ENCODE peak calls at places on chromosomes 5 and 9, in eight cellular contexts. U is SJSA1, C is stomach, M is tibial artery, V is H1, E is Caco-2, G is small intestine, N is heart right ventricle. F is an unnamed sample.

GRCh38 chr5:143673676-143674468 is 138.1 kb upstream of the HMHB1 start:
- DNase-seq in U (peak; percentile 54), C (peak; percentile 29), M (no peak), V (no peak), E (peak; percentile 35), G (no peak), N (no peak), F (no peak)

GRCh38 chr5:154157483-154158378 is 32.8 kb upstream of the GALNT10 start:
- DNase-seq in U (no peak), C (no peak), M (no peak), V (no peak), E (peak; percentile 11), G (no peak), N (no peak), F (peak; percentile 3)

GRCh38 chr5:124557761-124558160 is 188.7 kb downstream of the ZNF608 start:
- DNase-seq in U (no peak), C (no peak), M (no peak), V (no peak), E (no peak), G (no peak), N (no peak), F (no peak)

GRCh38 chr5:8770431-8770830 is 775.4 kb downstream of the SEMA5A start:
- DNase-seq in U (no peak), C (no peak), M (no peak), V (no peak), E (no peak), G (no peak), N (no peak), F (no peak)

GRCh38 chr5:107542831-107543231 is 127.9 kb downstream of the EFNA5 start:
- DNase-seq in U (no peak), C (peak; percentile 71), M (peak; percentile 93), V (no peak), E (no peak), G (peak; percentile 55), N (peak; percentile 61), F (no peak)

GRCh38 chr9:88829276-88829675 is 162.0 kb upstream of the S1PR3 start:
- DNase-seq in U (no peak), C (no peak), M (no peak), V (no peak), E (no peak), G (no peak), N (no peak), F (no peak)

GRCh38 chr9:126164796-126165525 is 161.7 kb upstream of the MVB12B start:
- DNase-seq in U (no peak), C (peak; percentile 11), M (peak; percentile 53), V (no peak), E (no peak), G (no peak), N (no peak), F (no peak)

GRCh38 chr9:98971168-98971914 is 27.6 kb downstream of the COL15A1 start:
- DNase-seq in U (peak; percentile 74), C (no peak), M (peak; percentile 77), V (no peak), E (no peak), G (no peak), N (no peak), F (no peak)

GRCh38 chr9:18256574-18256973 is 217.4 kb upstream of the ADAMTSL1 start:
- DNase-seq in U (no peak), C (no peak), M (no peak), V (no peak), E (no peak), G (peak; percentile 9), N (no peak), F (no peak)

GRCh38 chr5:175572922-175573321 is 84.9 kb upstream of the HRH2 start:
- DNase-seq in U (no peak), C (no peak), M (no peak), V (no peak), E (no peak), G (peak; percentile 96), N (no peak), F (no peak)

GRCh38 chr5:138639326-138639725 is 64.1 kb upstream of the HSPA9 start:
- DNase-seq in U (no peak), C (no peak), M (no peak), V (no peak), E (no peak), G (no peak), N (no peak), F (no peak)

GRCh38 chr9:127779136-127779981 is 893 bp upstream of the SH2D3C start:
- DNase-seq in U (no peak), C (no peak), M (no peak), V (no peak), E (no peak), G (no peak), N (no peak), F (peak; percentile 33)

GRCh38 chr5:62732677-62733121 is 154.1 kb downstream of the LRRC70 start:
- DNase-seq in U (no peak), C (no peak), M (no peak), V (no peak), E (no peak), G (no peak), N (no peak), F (no peak)

GRCh38 chr5:111697881-111698757 is 58.9 kb downstream of the NREP start:
- DNase-seq in U (no peak), C (no peak), M (no peak), V (no peak), E (peak; percentile 37), G (no peak), N (no peak), F (no peak)

GRCh38 chr5:22651355-22651754 is 201.8 kb downstream of the CDH12 start:
- DNase-seq in U (no peak), C (no peak), M (no peak), V (no peak), E (no peak), G (no peak), N (no peak), F (no peak)

DNA sequence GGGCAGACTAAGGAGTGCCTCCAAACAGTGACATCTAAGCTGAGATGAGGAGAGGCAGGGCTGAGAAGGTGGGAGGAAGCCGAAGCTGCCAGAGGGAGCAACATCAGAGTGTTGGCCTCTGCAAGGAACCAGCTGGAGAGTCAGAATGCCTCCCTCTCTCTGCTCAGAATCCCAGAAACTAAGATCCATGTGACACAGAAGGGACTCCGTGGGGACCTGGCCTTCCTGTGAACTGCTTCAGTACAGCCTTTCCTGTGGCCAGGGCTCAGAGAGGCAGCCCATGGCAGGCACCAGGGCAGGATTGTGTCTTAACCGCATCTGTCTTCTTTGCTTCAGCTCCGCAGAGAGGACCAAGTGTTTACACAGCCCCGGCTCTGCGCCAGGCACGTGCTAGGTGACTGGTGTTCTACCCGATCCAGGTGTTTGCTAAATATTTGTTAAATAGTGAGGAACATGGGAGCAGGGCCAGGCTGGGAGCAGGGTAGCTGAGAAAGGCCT is 33.5 kb downstream of the KCNMB1 start:
- DNase-seq in U (no peak), C (peak; percentile 80), M (no peak), V (no peak), E (no peak), G (no peak), N (peak; percentile 33), F (no peak)
- H3K4me1 ChIP-seq in U (no peaks in the 10 kb centered on the region), C (peaks cover 50% of the 10 kb centered on the region), M (no peaks in the 10 kb centered on the region), V (peaks cover 18% of the 10 kb centered on the region), E (no peaks in the 10 kb centered on the region), G (no peaks in the 10 kb centered on the region), N (peaks cover 70% of the 10 kb centered on the region), F (no peaks in the 10 kb centered on the region)

DNA sequence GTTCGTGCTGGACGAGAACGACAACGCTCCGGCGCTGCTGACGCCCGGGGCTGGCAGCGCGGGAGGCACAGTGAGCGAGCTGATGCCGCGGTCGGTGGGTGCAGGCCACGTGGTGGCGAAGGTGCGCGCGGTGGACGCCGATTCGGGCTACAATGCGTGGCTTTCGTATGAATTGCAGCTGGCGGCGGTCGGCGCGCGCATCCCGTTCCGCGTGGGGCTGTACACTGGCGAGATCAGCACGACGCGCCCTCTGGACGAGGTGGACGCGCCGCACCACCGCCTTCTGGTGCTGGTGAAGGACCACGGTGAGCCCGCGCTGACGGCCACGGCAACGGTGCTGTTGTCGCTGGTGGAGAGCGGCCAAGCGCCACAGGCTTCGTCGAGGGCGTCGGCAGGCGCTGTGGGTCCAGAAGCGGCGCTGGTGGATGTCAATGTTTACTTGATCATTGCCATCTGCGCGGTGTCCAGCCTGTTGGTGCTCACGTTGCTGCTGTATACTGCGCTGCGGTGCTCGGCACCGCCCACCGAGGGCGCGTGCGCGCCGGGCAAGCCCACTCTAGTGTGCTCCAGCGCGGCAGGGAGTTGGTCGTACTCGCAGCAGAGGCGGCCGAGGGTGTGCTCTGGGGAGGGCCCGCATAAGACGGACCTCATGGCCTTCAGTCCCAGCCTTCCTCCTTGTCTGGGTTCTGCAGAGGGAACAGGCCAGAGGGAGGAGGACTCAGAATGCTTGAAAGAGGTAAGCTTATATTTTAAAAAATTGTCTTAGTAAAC is 2.2 kb downstream of the PCDHA13 start:
- DNase-seq in U (no peak), C (no peak), M (no peak), V (no peak), E (no peak), G (no peak), N (no peak), F (no peak)
- H3K9me3 ChIP-seq in U (peaks cover 14% of the 10 kb centered on the region), C (peaks cover 34% of the 10 kb centered on the region), M (no peaks in the 10 kb centered on the region), V (no peaks in the 10 kb centered on the region), E (no peaks in the 10 kb centered on the region), G (no peaks in the 10 kb centered on the region), N (peaks cover 11% of the 10 kb centered on the region), F (peaks cover 11% of the 10 kb centered on the region)

DNA sequence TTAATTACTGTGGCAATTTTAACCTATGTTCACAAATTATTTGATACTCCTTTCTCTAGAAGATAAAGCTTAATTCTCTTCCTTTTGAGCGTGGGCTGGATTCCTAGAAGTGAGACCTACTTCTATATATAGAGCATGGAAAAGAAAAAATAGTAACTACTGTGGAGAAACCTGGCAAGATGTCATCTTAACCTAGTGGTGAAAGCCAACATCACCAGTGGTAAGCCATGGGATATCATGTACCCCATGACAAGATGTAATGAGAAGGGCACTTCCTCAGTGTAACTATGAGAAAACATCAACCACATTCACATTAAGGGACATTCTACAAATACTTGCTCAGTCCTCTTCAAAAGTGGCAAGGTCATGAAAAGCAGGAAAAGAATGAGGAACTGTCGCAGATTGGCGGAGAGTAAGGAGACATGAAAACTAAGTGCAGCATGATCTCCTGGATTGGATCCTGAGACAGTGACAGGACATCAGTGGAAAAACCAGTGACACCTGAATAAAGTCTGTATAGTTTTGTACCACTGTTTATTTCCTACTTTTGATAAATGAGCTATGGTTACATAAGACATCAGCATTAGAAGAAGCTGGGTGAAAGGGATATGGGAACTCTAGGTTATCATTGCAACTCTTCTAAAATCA is 65.4 kb downstream of the PRRC1 start:
- DNase-seq in U (no peak), C (no peak), M (no peak), V (no peak), E (no peak), G (no peak), N (no peak), F (no peak)
- H3K4me1 ChIP-seq in U (no peaks in the 10 kb centered on the region), C (no peaks in the 10 kb centered on the region), M (no peaks in the 10 kb centered on the region), V (peaks cover 6% of the 10 kb centered on the region), E (peaks cover 15% of the 10 kb centered on the region), G (no peaks in the 10 kb centered on the region), N (no peaks in the 10 kb centered on the region), F (no peaks in the 10 kb centered on the region)

DNA sequence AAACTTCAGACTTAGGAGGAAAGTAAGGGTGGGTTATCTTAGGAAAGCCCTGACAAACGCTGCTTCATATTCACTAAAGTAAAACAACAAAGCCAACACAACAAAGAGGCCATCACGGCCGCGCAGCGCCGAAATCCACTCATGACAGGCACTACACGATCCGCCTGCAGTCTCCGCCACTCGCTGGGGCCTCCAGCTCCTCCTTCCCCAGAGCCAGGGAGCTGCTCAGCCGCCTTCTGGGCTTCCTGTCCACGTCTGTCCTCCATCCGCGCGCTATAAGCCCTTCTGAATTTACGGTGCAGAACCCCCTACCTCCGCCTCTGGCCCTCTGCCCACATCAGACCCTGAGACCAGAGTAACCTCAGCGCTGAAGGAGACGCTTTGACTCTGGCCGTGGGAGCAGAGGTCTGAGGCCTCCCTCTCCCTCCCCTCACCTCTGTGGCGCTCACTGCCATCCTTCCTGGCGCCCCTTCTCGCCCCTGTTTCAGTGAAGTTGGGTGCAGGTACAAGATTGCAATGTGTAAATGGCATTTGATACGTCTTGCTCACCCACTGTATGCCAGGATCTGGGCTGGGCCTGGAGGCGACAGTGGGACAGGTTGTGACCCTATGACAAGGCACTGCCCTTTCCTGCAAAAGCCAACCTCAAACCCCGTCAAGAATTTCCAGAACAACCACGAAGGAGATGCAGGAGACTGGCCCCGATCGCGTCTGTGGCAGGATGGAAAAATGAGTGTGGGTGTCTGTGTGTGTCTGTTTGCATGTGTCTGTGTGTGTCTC is 74.9 kb upstream of the PHYKPL start:
- DNase-seq in U (no peak), C (no peak), M (peak; percentile 43), V (no peak), E (no peak), G (no peak), N (peak; percentile 2), F (no peak)
- H3K9me3 ChIP-seq in U (peaks cover 48% of the 10 kb centered on the region), C (no peaks in the 10 kb centered on the region), M (no peaks in the 10 kb centered on the region), V (no peaks in the 10 kb centered on the region), E (no peaks in the 10 kb centered on the region), G (no peaks in the 10 kb centered on the region), N (no peaks in the 10 kb centered on the region), F (no peaks in the 10 kb centered on the region)

F was measured in CD4-positive, CD25-positive, alpha-beta regulatory T cell.